ENCODE peak calls at places on chromosome 4, in four cellular contexts. One of them, this sample, is unnamed.

GRCh38 chr4:38124961-38125360 is 164.8 kb downstream of the PTTG2 start:
- DNase-seq in HL-60: no peak
- DNase-seq in K562: no peak
- DNase-seq in GM12878: no peak
- DNase-seq in this sample: no peak

GRCh38 chr4:169664615-169665014 is 44.2 kb downstream of the CLCN3 start:
- DNase-seq in K562: no peak
- DNase-seq in HL-60: no peak
- DNase-seq in GM12878: no peak
- DNase-seq in this sample: no peak

GRCh38 chr4:17511950-17512795 is at the start of gene QDPR:
- DNase-seq in HL-60: peak
- DNase-seq in GM12878: peak
- DNase-seq in K562: peak
- DNase-seq in this sample: peak

GRCh38 chr4:76504613-76505465 is 69.8 kb downstream of the SHROOM3 start:
- DNase-seq in GM12878: no peak
- DNase-seq in K562: peak
- DNase-seq in HL-60: no peak
- DNase-seq in this sample: peak

GRCh38 chr4:13988347-13989265 is 361.1 kb upstream of the BOD1L1 start:
- DNase-seq in GM12878: no peak
- DNase-seq in K562: no peak
- DNase-seq in HL-60: no peak
- DNase-seq in this sample: no peak

GRCh38 chr4:11368701-11369115 is 60.0 kb downstream of the HS3ST1 start:
- DNase-seq in GM12878: no peak
- DNase-seq in HL-60: no peak
- DNase-seq in K562: no peak
- DNase-seq in this sample: no peak

GRCh38 chr4:96152824-96153223 is 312.9 kb downstream of the PDHA2 start:
- DNase-seq in K562: no peak
- DNase-seq in GM12878: no peak
- DNase-seq in HL-60: no peak
- DNase-seq in this sample: no peak

GRCh38 chr4:25859429-25860148 is 3.2 kb downstream of the SEL1L3 start:
- DNase-seq in GM12878: no peak
- DNase-seq in HL-60: no peak
- DNase-seq in K562: no peak
- DNase-seq in this sample: no peak

GRCh38 chr4:184553891-184554290 is 79.5 kb upstream of the IRF2 start:
- DNase-seq in HL-60: no peak
- DNase-seq in GM12878: no peak
- DNase-seq in K562: no peak
- DNase-seq in this sample: no peak

GRCh38 chr4:87939978-87940690 is 35.4 kb upstream of the SPP1 start:
- DNase-seq in GM12878: no peak
- DNase-seq in HL-60: no peak
- DNase-seq in K562: no peak
- DNase-seq in this sample: no peak

GRCh38 chr4:151583188-151583587 is 174.2 kb downstream of the FHIP1A start:
- DNase-seq in K562: no peak
- DNase-seq in HL-60: no peak
- DNase-seq in GM12878: no peak
- DNase-seq in this sample: no peak

GRCh38 chr4:10160280-10160856 is 43.8 kb upstream of the WDR1 start:
- DNase-seq in K562: peak
- DNase-seq in GM12878: no peak
- DNase-seq in HL-60: no peak
- DNase-seq in this sample: no peak

GRCh38 chr4:76282941-76283689 is 23.4 kb upstream of the STBD1 start:
- DNase-seq in GM12878: no peak
- DNase-seq in K562: no peak
- DNase-seq in HL-60: no peak
- DNase-seq in this sample: no peak

GRCh38 chr4:25913056-25913850 is 767 bp upstream of the SMIM20 start:
- DNase-seq in GM12878: no peak
- DNase-seq in K562: peak
- DNase-seq in HL-60: peak
- DNase-seq in this sample: peak

GRCh38 chr4:13627185-13627605 is 330 bp downstream of the BOD1L1 start:
- DNase-seq in GM12878: no peak
- DNase-seq in HL-60: no peak
- DNase-seq in K562: no peak
- DNase-seq in this sample: peak

GRCh38 chr4:82138376-82138775 is 235.4 kb downstream of the HNRNPD start:
- DNase-seq in GM12878: no peak
- DNase-seq in HL-60: no peak
- DNase-seq in K562: no peak
- DNase-seq in this sample: no peak

GRCh38 chr4:8818063-8818881 is 53.4 kb downstream of the HMX1 start:
- DNase-seq in HL-60: no peak
- DNase-seq in K562: no peak
- DNase-seq in GM12878: no peak
- DNase-seq in this sample: no peak

GRCh38 chr4:152103181-152103901 is 342.5 kb upstream of the GATB start:
- DNase-seq in K562: no peak
- DNase-seq in GM12878: no peak
- DNase-seq in HL-60: no peak
- DNase-seq in this sample: no peak

GRCh38 chr4:2212831-2213230 is 29.1 kb downstream of the HAUS3 start:
- DNase-seq in HL-60: no peak
- DNase-seq in GM12878: no peak
- DNase-seq in K562: no peak
- DNase-seq in this sample: no peak

GRCh38 chr4:151014521-151015457 is at the start of gene LRBA:
- DNase-seq in K562: peak
- DNase-seq in GM12878: peak
- DNase-seq in HL-60: peak
- DNase-seq in this sample: peak

GRCh38 chr4:109947457-109947856 is 34.8 kb downstream of the EGF start:
- DNase-seq in HL-60: no peak
- DNase-seq in GM12878: no peak
- DNase-seq in K562: no peak
- DNase-seq in this sample: no peak
- TF ChIP-seq SPI1 in HL-60: no peak
- TF ChIP-seq SPI1 in GM12878: no peak
- TF ChIP-seq SPI1 in K562: no peak
- TF ChIP-seq SPI1 in this sample: no peak

DNA sequence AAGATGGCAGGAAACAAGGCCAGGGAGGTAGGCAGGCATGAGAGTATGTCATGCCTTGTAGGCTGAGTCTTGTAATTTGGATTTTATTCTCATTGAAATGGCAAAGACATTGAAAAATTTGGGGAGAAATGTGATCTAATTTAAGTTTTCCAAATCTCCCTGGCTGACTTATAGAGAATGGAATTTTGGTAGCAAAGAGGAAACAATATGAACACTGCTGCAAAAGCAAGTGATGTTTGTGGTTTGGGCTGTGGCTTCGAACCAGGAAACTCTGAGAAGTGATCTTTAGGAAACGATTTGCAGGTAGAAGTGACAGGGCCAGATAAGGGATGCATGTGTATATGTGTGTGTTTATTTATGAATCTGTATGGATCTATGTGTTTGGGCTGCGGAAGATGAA is 35.6 kb downstream of the ARSJ start:
- DNase-seq in HL-60: no peak
- DNase-seq in GM12878: no peak
- DNase-seq in K562: no peak
- DNase-seq in this sample: no peak
- TF ChIP-seq SPI1 in HL-60: no peak
- TF ChIP-seq SPI1 in GM12878: no peak
- TF ChIP-seq SPI1 in K562: no peak
- TF ChIP-seq SPI1 in this sample: no peak

GRCh38 chr4:158630893-158631292 is 40.8 kb downstream of the C4orf46 start:
- DNase-seq in HL-60: no peak
- DNase-seq in GM12878: no peak
- DNase-seq in K562: no peak
- DNase-seq in this sample: no peak
- TF ChIP-seq SPI1 in HL-60: no peak
- TF ChIP-seq SPI1 in GM12878: no peak
- TF ChIP-seq SPI1 in K562: no peak
- TF ChIP-seq SPI1 in this sample: no peak

GRCh38 chr4:168629561-168629960 is 132.7 kb downstream of the PALLD start:
- DNase-seq in GM12878: no peak
- DNase-seq in HL-60: no peak
- DNase-seq in K562: no peak
- DNase-seq in this sample: no peak
- TF ChIP-seq SPI1 in GM12878: no peak
- TF ChIP-seq SPI1 in HL-60: no peak
- TF ChIP-seq SPI1 in K562: no peak
- TF ChIP-seq SPI1 in this sample: no peak

DNA sequence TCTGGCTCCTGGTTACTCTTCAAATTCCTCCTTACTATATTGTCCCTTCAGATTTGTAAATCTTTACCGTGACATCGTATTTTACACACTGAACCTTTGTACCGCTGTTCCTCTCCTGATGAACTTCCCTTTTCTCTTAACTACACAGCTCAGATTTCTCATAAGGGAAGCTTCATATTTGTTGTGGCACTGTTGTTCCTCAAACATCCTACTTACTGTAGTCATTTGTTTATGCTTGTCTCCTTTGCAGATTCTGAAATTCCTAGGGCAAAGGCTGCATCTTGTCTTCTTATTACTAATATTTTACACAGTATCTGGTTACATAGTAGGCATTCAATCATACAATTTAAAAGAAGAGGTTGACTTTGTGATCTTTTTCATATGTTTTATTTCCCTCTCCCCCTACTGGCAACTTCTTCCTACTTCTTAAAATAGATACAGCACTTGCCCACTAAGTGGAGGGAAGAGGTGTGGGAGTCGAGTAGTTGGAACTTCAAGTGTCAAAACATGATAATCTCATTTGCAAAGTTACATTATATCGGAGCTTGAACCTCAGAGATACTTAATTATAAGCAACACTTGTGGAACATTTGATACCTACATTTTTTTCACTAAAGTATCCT is 50.0 kb downstream of the TET2 start:
- DNase-seq in HL-60: no peak
- DNase-seq in K562: peak
- DNase-seq in GM12878: peak
- DNase-seq in this sample: no peak
- TF ChIP-seq SPI1 in HL-60: peak
- TF ChIP-seq SPI1 in K562: peak
- TF ChIP-seq SPI1 in GM12878: peak
- TF ChIP-seq SPI1 in this sample: peak

GRCh38 chr4:5717449-5718158 is 6.6 kb downstream of the EVC start:
- DNase-seq in K562: no peak
- DNase-seq in HL-60: no peak
- DNase-seq in GM12878: no peak
- DNase-seq in this sample: no peak
- TF ChIP-seq SPI1 in K562: no peak
- TF ChIP-seq SPI1 in HL-60: no peak
- TF ChIP-seq SPI1 in GM12878: no peak
- TF ChIP-seq SPI1 in this sample: no peak

GRCh38 chr4:24655971-24656370 is 71.6 kb upstream of the DHX15 start:
- DNase-seq in K562: no peak
- DNase-seq in HL-60: no peak
- DNase-seq in GM12878: no peak
- DNase-seq in this sample: no peak

GRCh38 chr4:24655326-24655725 is 71.0 kb upstream of the DHX15 start:
- DNase-seq in GM12878: no peak
- DNase-seq in HL-60: no peak
- DNase-seq in K562: no peak
- DNase-seq in this sample: no peak

GRCh38 chr4:24659241-24659961 is 75.0 kb upstream of the DHX15 start:
- DNase-seq in K562: no peak
- DNase-seq in HL-60: no peak
- DNase-seq in GM12878: no peak
- DNase-seq in this sample: no peak

GRCh38 chr4:24656906-24657305 is 72.6 kb upstream of the DHX15 start:
- DNase-seq in GM12878: no peak
- DNase-seq in K562: no peak
- DNase-seq in HL-60: no peak
- DNase-seq in this sample: no peak

GRCh38 chr4:24657768-24658617 is 73.6 kb upstream of the DHX15 start:
- DNase-seq in K562: no peak
- DNase-seq in HL-60: peak
- DNase-seq in GM12878: peak
- DNase-seq in this sample: peak
- TF ChIP-seq SPI1 in K562: no peak
- TF ChIP-seq SPI1 in HL-60: no peak
- TF ChIP-seq SPI1 in GM12878: no peak
- TF ChIP-seq SPI1 in this sample: no peak

This sample was measured in GM12891.